ENCODE peak calls at places on chromosome 12, in four cellular contexts. O is endodermal cell, F is tibial artery, N is fibroblast of lung. S is an unnamed sample.

GRCh38 chr12:71546322-71546861 is 106.8 kb downstream of the LGR5 start:
- DNase-seq in O (no peak), F (no peak), N (no peak), S (no peak)

GRCh38 chr12:112122823-112123690 is 2.3 kb upstream of the TRAFD1 start:
- DNase-seq in O (peak), F (no peak), N (peak), S (no peak)

GRCh38 chr12:47712171-47712570 is 6.3 kb upstream of the RPAP3 start:
- DNase-seq in O (peak), F (no peak), N (no peak), S (no peak)

GRCh38 chr12:27331927-27332324 is 710 bp upstream of the BMAL2 start:
- DNase-seq in O (no peak), F (no peak), N (no peak), S (no peak)

GRCh38 chr12:38903596-38903995 is 1.8 kb downstream of the CPNE8 start:
- DNase-seq in O (no peak), F (no peak), N (no peak), S (no peak)

GRCh38 chr12:123491056-123491455 is 33.1 kb downstream of the SNRNP35 start:
- DNase-seq in O (no peak), F (no peak), N (no peak), S (no peak)

GRCh38 chr12:92735131-92735721 is 32.4 kb downstream of the PLEKHG7 start:
- DNase-seq in O (no peak), F (no peak), N (peak), S (peak)

GRCh38 chr12:27635349-27635972 is 60.8 kb upstream of the REP15 start:
- DNase-seq in O (no peak), F (no peak), N (peak), S (peak)

DNA sequence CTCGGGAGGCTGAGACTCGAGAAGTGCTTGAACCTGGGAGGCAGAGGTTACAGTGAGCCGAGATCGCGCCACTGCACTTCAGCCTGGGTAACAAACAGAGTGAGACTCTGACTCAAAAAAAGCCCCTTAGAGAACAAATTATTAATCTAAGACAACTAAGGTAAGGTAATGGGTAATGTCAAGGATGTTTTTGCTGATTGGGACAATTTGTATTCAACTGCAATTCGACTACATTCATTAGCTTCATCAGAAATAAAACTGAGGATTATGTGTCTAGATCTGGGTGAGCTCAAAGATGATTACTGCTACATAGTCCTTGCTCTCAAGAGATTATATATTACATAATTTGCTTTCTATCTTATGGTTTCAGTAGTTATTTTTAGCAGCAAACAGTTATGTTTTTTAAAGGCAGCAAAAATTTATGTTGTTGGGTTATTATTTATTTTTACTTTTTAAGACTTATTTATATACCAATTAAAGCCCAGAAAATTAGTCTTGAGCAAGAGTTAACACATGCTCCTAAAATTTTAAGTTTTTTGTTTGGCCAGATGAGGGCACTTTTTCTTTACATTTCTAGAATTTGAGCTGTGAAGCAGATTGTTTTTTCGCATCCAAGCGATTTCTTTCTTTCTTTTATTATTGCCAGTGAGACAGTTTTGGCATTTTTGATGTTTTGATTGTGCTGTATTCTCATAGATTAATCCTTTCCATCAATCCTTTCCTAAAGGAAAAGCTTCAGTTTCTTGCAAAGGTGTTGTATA is 52.3 kb downstream of the PLEKHA5 start:
- DNase-seq in O (no peak), F (no peak), N (peak), S (no peak)
- TF ChIP-seq CTCF in O (peak), F (peak), N (peak), S (no peak)

DNA sequence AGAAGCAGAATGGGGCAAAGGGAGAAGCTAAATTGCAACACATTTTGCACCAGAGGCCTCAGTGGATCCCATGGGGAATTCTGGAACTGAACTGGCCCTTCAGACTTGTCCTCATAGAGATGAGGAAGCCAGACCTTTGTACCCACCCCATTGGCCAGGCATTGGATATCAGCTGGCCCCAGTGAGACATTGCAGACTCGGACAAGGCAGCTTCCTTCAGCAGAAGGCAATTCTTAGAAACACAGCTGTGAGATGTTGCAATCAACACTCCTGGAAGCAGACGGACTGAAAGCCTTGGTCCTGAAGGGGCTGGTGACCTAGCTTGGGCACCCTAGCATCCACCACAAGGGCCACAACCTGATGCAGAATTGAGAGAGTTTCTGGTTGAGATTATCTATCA is 218.1 kb downstream of the MSRB3 start:
- DNase-seq in O (no peak), F (no peak), N (peak), S (no peak)
- H3K4me3 ChIP-seq in O (no peak), F (no peak), N (no peak), S (no peak)

GRCh38 chr12:105555556-105555973 is 225.1 kb downstream of the C12orf75 start:
- DNase-seq in O (no peak), F (no peak), N (peak), S (no peak)
- TF ChIP-seq CTCF in O (no peak), F (no peak), N (no peak), S (no peak)

DNA sequence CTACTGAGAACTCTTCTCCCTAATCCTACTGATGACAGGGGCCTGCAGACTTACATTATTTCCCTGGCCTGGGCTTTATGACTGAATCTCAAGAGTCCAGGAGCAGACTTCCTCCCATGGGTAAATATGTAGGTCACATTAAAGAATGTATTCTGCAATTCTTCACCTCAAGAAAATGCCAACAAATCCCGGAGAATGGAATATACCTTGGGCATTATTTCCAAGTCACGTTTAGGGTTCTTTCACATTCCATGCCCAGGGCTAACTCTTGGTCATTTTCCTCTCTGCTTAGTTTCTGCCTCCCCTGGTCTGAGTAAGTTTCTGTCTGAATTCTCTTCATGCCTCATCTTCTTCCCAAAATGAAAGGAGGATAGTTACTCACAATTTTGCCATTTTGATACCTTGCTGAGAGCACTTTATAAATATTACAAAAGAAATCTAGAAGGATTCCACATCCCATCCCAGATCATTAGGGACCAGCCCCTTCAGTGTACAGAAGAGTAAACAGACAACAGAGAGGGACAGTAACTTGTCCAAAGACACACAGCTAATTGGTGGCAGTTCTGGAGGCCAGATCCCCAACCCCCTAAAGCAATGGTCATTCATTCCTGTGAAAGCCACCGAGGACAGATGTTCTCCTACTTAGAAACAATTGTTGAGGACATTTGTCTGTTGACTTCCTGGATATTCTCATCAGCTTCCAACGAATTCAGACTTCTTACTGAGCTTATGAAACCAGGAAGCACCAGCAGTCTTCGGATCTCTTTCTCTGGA is 605 bp downstream of the PAH start:
- DNase-seq in O (no peak), F (no peak), N (no peak), S (no peak)
- H3K4me3 ChIP-seq in O (peak), F (no peak), N (no peak), S (no peak)

DNA sequence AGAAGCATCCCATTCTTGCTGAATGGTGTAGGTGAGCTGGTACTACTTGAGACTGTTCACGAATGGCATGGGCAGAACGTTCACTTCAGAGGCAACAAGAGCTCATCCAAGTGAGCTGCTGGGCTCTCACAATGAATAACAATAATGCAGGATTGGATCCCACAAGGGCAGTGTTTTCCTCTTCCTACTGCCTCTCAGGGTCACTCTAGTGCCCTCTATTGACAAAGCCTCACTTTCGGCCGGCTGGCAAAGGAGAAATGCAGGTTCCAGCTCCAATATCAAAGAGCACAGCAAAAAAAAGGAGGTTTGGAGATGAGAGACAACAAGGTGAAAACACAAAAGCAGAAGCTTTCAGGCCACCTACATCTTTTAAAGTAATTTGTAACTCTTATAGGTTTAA is 74.6 kb upstream of the MYF6 start:
- DNase-seq in O (peak), F (no peak), N (no peak), S (no peak)
- TF ChIP-seq CTCF in O (peak), F (no peak), N (peak), S (peak)